ENCODE peak calls at places on chromosomes 16 and 17, in five cellular contexts. G, U, M, P and V are unnamed samples.
A peak's percentile ranks its signal among the peaks of the same experiment; 100 is the strongest.

GRCh38 chr17:39679521-39680192 is 8.2 kb downstream of the PGAP3 start:
- DNase-seq in M (no peak), U (no peak), G (peak; percentile 76), P (no peak), V (no peak)

GRCh38 chr17:17364338-17364667 is 61.1 kb downstream of the NT5M start:
- DNase-seq in M (peak; percentile 46), G (no peak), U (no peak), P (no peak), V (peak; percentile 35)

GRCh38 chr16:29744541-29745101 is 1.2 kb downstream of the C16orf54 start:
- DNase-seq in M (no peak), G (no peak), U (no peak), P (no peak), V (no peak)

GRCh38 chr17:67544364-67544763 is 167.3 kb downstream of the PITPNC1 start:
- DNase-seq in U (no peak), M (peak; percentile 2), P (no peak), G (no peak), V (no peak)

GRCh38 chr16:47565454-47565853 is 104.3 kb downstream of the PHKB start:
- DNase-seq in P (no peak), M (peak; percentile 63), G (peak; percentile 78), U (peak; percentile 80), V (peak; percentile 82)

GRCh38 chr17:234163-235047 is 53.0 kb upstream of the DOC2B start:
- DNase-seq in U (no peak), G (peak; percentile 20), P (no peak), M (peak; percentile 56), V (peak; percentile 60)

GRCh38 chr17:69030145-69030544 is 30.6 kb downstream of the ABCA9 start:
- DNase-seq in U (no peak), G (no peak), M (no peak), P (no peak), V (no peak)

GRCh38 chr16:81429045-81429521 is 15.5 kb upstream of the CMIP start:
- DNase-seq in U (peak; percentile 36), G (peak; percentile 49), P (no peak), M (no peak), V (no peak)

GRCh38 chr17:64500487-64500859 is 3.6 kb upstream of the POLG2 start:
- DNase-seq in G (no peak), M (no peak), P (no peak), U (no peak), V (no peak)

GRCh38 chr17:74045608-74046007 is 157.9 kb upstream of the RPL38 start:
- DNase-seq in U (no peak), M (no peak), G (no peak), P (no peak), V (no peak)

GRCh38 chr17:74128456-74128855 is 75.0 kb upstream of the RPL38 start:
- DNase-seq in U (no peak), M (peak; percentile 12), P (no peak), G (no peak), V (no peak)

GRCh38 chr17:44362056-44362355 is 1.6 kb downstream of the FAM171A2 start:
- DNase-seq in M (no peak), U (no peak), G (no peak), P (no peak), V (no peak)

GRCh38 chr17:49031965-49032928 is 35.1 kb downstream of the IGF2BP1 start:
- DNase-seq in P (no peak), U (peak; percentile 61), M (no peak), G (no peak), V (no peak)

GRCh38 chr17:39231587-39232551 is 6.1 kb upstream of the STAC2 start:
- DNase-seq in M (no peak), G (peak; percentile 59), U (no peak), P (peak; percentile 48), V (peak; percentile 74)

GRCh38 chr16:79758615-79759346 is 158.2 kb upstream of the MAF start:
- DNase-seq in G (no peak), P (no peak), M (no peak), U (no peak), V (no peak)

GRCh38 chr17:35731239-35731931 is at the start of gene RASL10B:
- DNase-seq in U (peak; percentile 39), G (peak; percentile 65), P (no peak), M (no peak), V (peak; percentile 80)

GRCh38 chr17:8965394-8966168 is at the start of gene PIK3R5:
- DNase-seq in G (peak; percentile 47), P (peak; percentile 53), U (no peak), M (peak; percentile 67), V (no peak)

GRCh38 chr17:77687921-77688320 is 270.6 kb upstream of the TNRC6C start:
- DNase-seq in P (no peak), M (no peak), G (no peak), U (no peak), V (no peak)

GRCh38 chr17:81939218-81939617 is 2.1 kb upstream of the PYCR1 start:
- DNase-seq in U (no peak), M (no peak), P (no peak), G (no peak), V (no peak)

GRCh38 chr17:2635241-2635640 is 41.8 kb downstream of the PAFAH1B1 start:
- DNase-seq in U (no peak), G (no peak), P (no peak), M (no peak), V (no peak)

GRCh38 chr16:25114121-25114520 is 2.6 kb downstream of the LCMT1 start:
- DNase-seq in P (no peak), U (no peak), G (no peak), M (no peak), V (no peak)